ENCODE peak calls at places on chromosome 12, in six cellular contexts. L is GM23248, O is adrenal gland, Y is upper lobe of right lung, V is HepG2, R is left ventricle myocardium inferior. C is an unnamed sample. For H3K27me3 and H3K4me1, the result is how much of the 10 kb centered on the place peaks cover.

GRCh38 chr12:14999421-15000047 is 26.7 kb downstream of the PDE6H start:
- DNase-seq in L (peak), O (peak), Y (no peak), V (no peak), R (no peak), C (no peak)

GRCh38 chr12:17992002-17992656 is 97.9 kb downstream of the RERGL start:
- DNase-seq in L (peak), O (peak), Y (no peak), V (peak), R (no peak), C (no peak)

GRCh38 chr12:62005615-62006014 is 254.6 kb upstream of the USP15 start:
- DNase-seq in L (no peak), O (no peak), Y (no peak), V (no peak), R (no peak), C (no peak)

GRCh38 chr12:119319638-119320037 is 14.9 kb upstream of the CCDC60 start:
- DNase-seq in L (no peak), O (no peak), Y (no peak), V (no peak), R (no peak), C (no peak)

GRCh38 chr12:115354007-115354452 is 670.1 kb upstream of the TBX3 start:
- DNase-seq in L (peak), O (peak), Y (no peak), V (peak), R (no peak), C (peak)

GRCh38 chr12:130920711-130921381 is 32.9 kb upstream of the ADGRD1 start:
- DNase-seq in L (peak), O (peak), Y (peak), V (no peak), R (peak), C (peak)

GRCh38 chr12:34333337-34333736 is 311.0 kb downstream of the ALG10 start:
- DNase-seq in L (no peak), O (no peak), Y (no peak), V (no peak), R (no peak), C (no peak)

GRCh38 chr12:56242986-56243385 is 13.1 kb downstream of the SLC39A5 start:
- DNase-seq in L (no peak), O (no peak), Y (no peak), V (no peak), R (no peak), C (no peak)

GRCh38 chr12:57089259-57090245 is 638 bp downstream of the NAB2 start:
- DNase-seq in L (peak), O (peak), Y (peak), V (no peak), R (peak), C (peak)

GRCh38 chr12:9273276-9273675 is 65.1 kb upstream of the PZP start:
- DNase-seq in L (peak), O (no peak), Y (no peak), V (no peak), R (no peak), C (no peak)

GRCh38 chr12:96258451-96258933 is 64.3 kb downstream of the ELK3 start:
- DNase-seq in L (peak), O (peak), Y (no peak), V (no peak), R (peak), C (peak)

GRCh38 chr12:9669534-9669933 is at the start of gene CLEC2D:
- DNase-seq in L (no peak), O (no peak), Y (no peak), V (no peak), R (no peak), C (no peak)

GRCh38 chr12:91103101-91103500 is 8.2 kb downstream of the LUM start:
- DNase-seq in L (no peak), O (no peak), Y (no peak), V (no peak), R (no peak), C (no peak)

GRCh38 chr12:19139795-19140194 is 10.3 kb downstream of the PLEKHA5 start:
- DNase-seq in L (no peak), O (no peak), Y (no peak), V (no peak), R (no peak), C (no peak)

GRCh38 chr12:13099066-13099909 is 4.2 kb downstream of the GSG1 start:
- DNase-seq in L (peak), O (no peak), Y (no peak), V (no peak), R (no peak), C (no peak)

GRCh38 chr12:225012-225411 is 11.1 kb upstream of the SLC6A12 start:
- DNase-seq in L (no peak), O (no peak), Y (peak), V (no peak), R (no peak), C (no peak)

GRCh38 chr12:124967016-124967739 is 21.8 kb downstream of the DHX37 start:
- DNase-seq in L (no peak), O (no peak), Y (no peak), V (no peak), R (no peak), C (no peak)

GRCh38 chr12:130119241-130119861 is 42.9 kb upstream of the FZD10 start:
- DNase-seq in L (no peak), O (no peak), Y (no peak), V (no peak), R (no peak), C (no peak)

GRCh38 chr12:13128291-13129000 is 25.0 kb upstream of the GSG1 start:
- DNase-seq in L (no peak), O (no peak), Y (no peak), V (no peak), R (no peak), C (no peak)

DNA sequence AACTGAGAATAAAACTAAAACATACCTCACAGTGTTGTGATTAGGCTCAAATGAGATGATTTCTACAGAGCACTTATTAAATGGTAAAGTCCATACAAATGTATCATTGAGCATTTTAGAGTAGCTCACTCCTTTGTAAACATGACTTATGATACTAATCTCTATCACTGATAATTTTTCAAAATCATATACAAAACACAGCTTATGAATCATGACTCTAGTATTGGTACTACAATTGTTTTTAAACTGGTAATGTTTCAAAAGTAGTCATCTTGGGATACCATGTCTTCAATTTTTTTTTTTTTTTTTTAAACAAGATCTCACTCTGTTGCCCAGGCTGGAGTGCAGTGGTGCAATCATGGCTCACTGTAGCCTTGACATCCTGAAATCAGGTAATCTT is 40.1 kb upstream of the KRR1 start:
- DNase-seq in L (no peak), O (no peak), Y (no peak), V (no peak), R (no peak), C (no peak)
- H3K27me3 ChIP-seq in L (under half), O (under half), Y (under half), V (under half), R (under half), C (under half)

DNA sequence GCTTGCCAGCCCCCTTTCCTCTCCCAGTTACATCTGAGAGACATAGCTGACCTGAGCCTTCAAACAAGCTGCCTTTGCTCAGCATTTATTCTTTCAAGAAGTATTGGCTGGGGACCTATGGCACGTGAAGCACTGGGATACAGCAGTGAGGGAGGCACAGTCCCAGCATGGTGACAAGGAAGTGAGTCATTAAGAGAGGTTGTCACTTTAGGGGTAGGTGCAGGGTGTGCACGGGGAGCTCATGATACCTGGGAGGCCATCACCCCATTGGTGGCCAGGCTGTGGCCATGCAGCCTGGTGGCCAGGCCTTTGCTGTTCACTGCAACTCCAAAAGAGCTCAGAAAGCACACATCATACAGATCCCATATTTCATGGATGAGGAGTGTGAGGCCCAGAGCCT is 5.7 kb upstream of the KRT75 start:
- DNase-seq in L (no peak), O (no peak), Y (no peak), V (no peak), R (no peak), C (no peak)
- H3K27ac ChIP-seq in L (peak), O (no peak), Y (no peak), V (no peak), R (no peak), C (no peak)

GRCh38 chr12:7103837-7104236 is 5.2 kb downstream of the C1RL start:
- DNase-seq in L (no peak), O (no peak), Y (no peak), V (no peak), R (no peak), C (no peak)

GRCh38 chr12:7100239-7100638 is 8.0 kb upstream of the C1R start:
- DNase-seq in L (no peak), O (no peak), Y (no peak), V (no peak), R (no peak), C (no peak)

GRCh38 chr12:7101047-7101693 is 7.8 kb downstream of the C1RL start:
- DNase-seq in L (peak), O (no peak), Y (peak), V (no peak), R (no peak), C (no peak)

GRCh38 chr12:7101694-7102131 is 7.3 kb downstream of the C1RL start:
- DNase-seq in L (no peak), O (no peak), Y (peak), V (no peak), R (no peak), C (peak)

GRCh38 chr12:7102582-7102981 is 6.4 kb downstream of the C1RL start:
- DNase-seq in L (no peak), O (no peak), Y (no peak), V (no peak), R (no peak), C (no peak)
- H3K4me1 ChIP-seq in L (under half), O (under half), Y (under half), V (under half), R (under half), C (under half)

DNA sequence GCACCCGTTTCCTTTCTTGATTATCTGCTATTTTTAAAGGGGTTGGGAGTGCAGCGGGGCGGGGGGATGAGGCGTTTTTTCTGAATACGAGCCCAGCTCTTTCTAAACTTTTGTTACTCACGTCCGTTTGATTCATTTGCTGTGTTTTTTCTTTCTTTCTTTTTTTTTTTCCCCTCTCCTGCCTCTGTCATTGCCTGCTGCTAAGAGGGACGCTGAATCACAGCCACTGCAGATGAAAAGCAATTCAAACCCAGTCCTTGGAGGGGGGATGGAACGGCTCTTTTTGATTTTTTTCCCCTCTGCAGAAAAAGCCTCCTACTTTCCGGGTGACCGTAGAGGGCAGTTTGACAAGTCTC is 606 bp upstream of the RASSF8 start:
- DNase-seq in L (peak), O (no peak), Y (no peak), V (no peak), R (no peak), C (peak)
- H3K27me3 ChIP-seq in L (under half), O (under half), Y (under half), V (under half), R (under half), C (under half)

GRCh38 chr12:49824416-49824815 is 3.8 kb downstream of the NCKAP5L start:
- DNase-seq in L (no peak), O (no peak), Y (no peak), V (no peak), R (no peak), C (no peak)
- H3K27ac ChIP-seq in L (peak), O (no peak), Y (peak), V (no peak), R (peak), C (peak)

DNA sequence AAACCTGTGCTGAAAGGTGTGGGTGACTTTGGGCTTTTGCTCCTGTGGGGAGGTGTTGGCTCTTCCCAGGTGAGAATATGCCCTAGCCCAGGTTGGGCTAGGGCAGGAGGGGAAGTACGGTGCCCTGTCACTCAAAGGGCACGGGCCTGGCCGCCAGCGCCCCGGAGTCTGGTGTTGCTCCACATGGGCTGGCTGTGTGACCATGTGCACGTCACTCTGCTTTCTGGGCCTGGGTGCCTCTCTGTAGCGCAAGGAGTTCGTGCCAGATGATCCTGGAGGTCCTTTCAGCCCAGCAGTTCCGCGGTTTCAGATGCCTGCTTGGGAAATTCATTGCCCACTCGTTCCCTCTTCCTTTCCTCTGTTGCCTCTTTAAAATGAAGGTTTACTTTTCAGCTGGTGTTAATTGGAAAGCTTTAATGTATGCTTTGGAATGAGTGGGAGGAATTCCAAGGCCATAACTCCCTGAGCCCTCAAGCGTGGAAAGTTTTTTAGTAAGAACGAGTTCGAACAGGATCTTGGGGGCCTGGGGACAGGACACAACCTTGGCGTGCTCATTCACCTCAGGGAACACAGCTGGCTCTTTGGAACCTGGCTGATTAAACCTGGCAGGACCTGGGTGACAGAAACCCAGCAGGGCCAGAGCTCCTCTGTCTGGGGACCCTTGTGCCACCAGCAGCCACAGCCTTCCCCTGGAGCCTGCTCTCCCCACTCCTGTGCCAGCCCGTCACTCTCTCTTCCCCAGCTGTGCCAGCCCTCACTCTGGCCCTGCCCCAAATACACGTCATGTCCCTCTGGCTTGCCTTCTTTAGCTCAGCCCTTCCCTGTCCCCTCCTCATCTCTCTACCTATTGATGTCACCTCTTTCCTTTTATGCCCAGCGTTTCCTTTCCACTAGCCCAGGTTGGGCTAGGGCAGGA is 42.8 kb downstream of the TSPAN9 start:
- DNase-seq in L (peak), O (no peak), Y (peak), V (no peak), R (peak), C (peak)
- H3K4me1 ChIP-seq in L (under half), O (under half), Y (under half), V (under half), R (half or more), C (under half)

GRCh38 chr12:54535474-54535873 is 13.9 kb upstream of the PDE1B start:
- DNase-seq in L (no peak), O (no peak), Y (no peak), V (no peak), R (no peak), C (no peak)

GRCh38 chr12:54538136-54538700 is 11.2 kb upstream of the PDE1B start:
- DNase-seq in L (no peak), O (no peak), Y (no peak), V (no peak), R (no peak), C (no peak)
- H3K27me3 ChIP-seq in L (under half), O (under half), Y (under half), V (under half), R (under half), C (under half)

DNA sequence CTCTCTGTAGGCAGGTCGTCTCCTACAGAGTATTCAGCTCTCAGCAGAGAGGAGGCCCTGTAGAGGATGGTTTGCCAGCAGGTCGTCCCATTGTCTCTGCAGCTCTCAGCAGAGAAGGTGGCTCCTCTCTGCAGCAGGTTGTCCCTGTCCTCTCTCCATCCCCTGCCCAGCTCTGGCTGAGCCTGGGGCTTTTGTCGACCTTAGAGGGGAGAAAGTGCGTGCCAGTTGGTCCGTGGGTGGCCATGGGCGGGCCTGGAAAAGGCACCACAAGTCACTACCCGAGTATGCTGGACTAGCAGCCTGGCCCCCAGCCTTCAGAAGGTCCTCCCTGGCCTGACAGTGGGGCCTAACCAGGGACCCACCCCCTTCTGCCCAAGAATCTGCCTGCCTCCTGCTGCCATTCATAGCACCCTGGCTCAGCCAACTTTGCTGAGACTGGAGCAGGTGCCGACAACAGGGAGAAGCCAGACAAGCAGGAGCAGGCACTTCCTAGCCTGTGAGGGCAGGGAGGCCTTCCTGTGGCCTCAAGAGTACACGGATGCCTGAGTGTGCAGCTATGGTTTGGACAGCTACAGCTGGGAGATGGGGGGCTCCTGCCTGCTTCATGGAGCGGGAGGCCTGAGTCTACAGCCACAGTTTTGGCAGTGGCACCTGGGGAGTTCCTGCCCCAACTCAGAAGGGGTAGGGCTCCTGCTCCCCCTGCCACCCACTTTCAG is 59.7 kb upstream of the KCNH3 start:
- DNase-seq in L (no peak), O (no peak), Y (no peak), V (no peak), R (no peak), C (no peak)
- H3K27ac ChIP-seq in L (no peak), O (no peak), Y (no peak), V (no peak), R (no peak), C (peak)

GRCh38 chr12:47778842-47779241 is 5.8 kb downstream of the SLC48A1 start:
- DNase-seq in L (no peak), O (no peak), Y (peak), V (no peak), R (no peak), C (peak)
- H3K4me1 ChIP-seq in L (under half), O (under half), Y (half or more), V (under half), R (half or more), C (half or more)